ENCODE peak calls at places on chromosomes 4 and X, in six cellular contexts. H is HepG2, V is GM12878, O is H1, A is HCT116, X is K562. Y is an unnamed sample.

GRCh38 chr4:82648356-82648755 is 86.6 kb upstream of the TMEM150C start:
- DNase-seq in X (no peak), V (no peak), O (no peak), H (no peak), A (no peak), Y (no peak)

GRCh38 chr4:169438057-169438480 is 167.3 kb upstream of the SH3RF1 start:
- DNase-seq in X (no peak), H (peak; percentile 39), O (no peak), A (no peak), V (peak; percentile 55), Y (no peak)

GRCh38 chr4:135239964-135240363 is 1038.4 kb upstream of the PABPC4L start:
- DNase-seq in X (no peak), O (no peak), V (no peak), H (no peak), A (no peak), Y (no peak)

GRCh38 chr4:106195435-106195950 is 120.5 kb downstream of the TBCK start:
- DNase-seq in O (no peak), X (no peak), A (no peak), H (no peak), V (no peak), Y (no peak)

GRCh38 chr4:37666625-37667071 is 19.5 kb downstream of the RELL1 start:
- DNase-seq in O (no peak), X (peak; percentile 13), H (peak; percentile 61), V (no peak), A (peak; percentile 96), Y (no peak)

GRCh38 chr4:118989098-118990080 is 100.7 kb downstream of the SYNPO2 start:
- DNase-seq in O (no peak), H (no peak), V (no peak), A (no peak), X (no peak), Y (no peak)

GRCh38 chrX:118346258-118347094 is 570 bp downstream of the WDR44 start:
- DNase-seq in O (no peak), H (peak; percentile 7), X (peak; percentile 67), V (no peak), A (no peak), Y (no peak)

GRCh38 chr4:83569967-83570366 is 34.1 kb downstream of the GPAT3 start:
- DNase-seq in O (no peak), V (no peak), H (no peak), X (no peak), A (no peak), Y (no peak)

GRCh38 chrX:39012561-39013209 is 211.4 kb downstream of the MID1IP1 start:
- DNase-seq in X (no peak), H (no peak), V (no peak), A (no peak), O (no peak), Y (no peak)

GRCh38 chr4:131509521-131509920 is 1639.6 kb upstream of the PCDH10 start:
- DNase-seq in V (no peak), X (no peak), O (no peak), A (no peak), H (no peak), Y (no peak)

GRCh38 chrX:112819013-112819635 is 21.5 kb downstream of the AMOT start:
- DNase-seq in O (no peak), X (no peak), V (no peak), H (no peak), A (no peak), Y (no peak)

GRCh38 chrX:139831689-139832456 is 101.0 kb downstream of the ATP11C start:
- DNase-seq in X (no peak), A (no peak), H (no peak), O (no peak), V (no peak), Y (peak; percentile 47)

DNA sequence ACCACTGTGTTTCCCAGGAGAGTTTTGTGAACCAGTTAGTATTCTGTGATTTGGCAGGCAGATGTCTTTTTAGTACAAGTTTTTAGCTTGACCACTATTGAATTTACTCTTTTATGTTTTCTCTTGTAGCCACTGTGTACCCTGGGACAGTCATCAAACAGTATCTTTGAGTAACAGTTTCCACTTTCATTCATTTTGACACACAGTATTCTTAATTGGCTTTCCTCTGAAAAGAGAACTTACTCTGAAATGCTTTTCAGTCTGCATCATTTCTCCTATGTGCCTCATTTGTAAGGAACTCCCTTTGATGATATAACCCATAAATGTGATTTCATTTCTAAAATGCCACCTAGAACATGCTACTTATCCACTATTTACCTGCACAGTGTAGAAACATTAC is 476.5 kb downstream of the PDGFC start:
- DNase-seq in O (no peak), X (no peak), H (no peak), A (no peak), V (no peak), Y (no peak)
- TF ChIP-seq YY1 in O (no peak), X (no peak), H (no peak), A (no peak), V (no peak), Y (no peak)

GRCh38 chrX:114962209-114962608 is 55.2 kb downstream of the IL13RA2 start:
- DNase-seq in O (no peak), V (no peak), X (no peak), H (no peak), A (no peak), Y (no peak)

GRCh38 chrX:114964374-114964773 is 53.0 kb downstream of the IL13RA2 start:
- DNase-seq in V (no peak), H (no peak), X (no peak), A (no peak), O (no peak), Y (no peak)

DNA sequence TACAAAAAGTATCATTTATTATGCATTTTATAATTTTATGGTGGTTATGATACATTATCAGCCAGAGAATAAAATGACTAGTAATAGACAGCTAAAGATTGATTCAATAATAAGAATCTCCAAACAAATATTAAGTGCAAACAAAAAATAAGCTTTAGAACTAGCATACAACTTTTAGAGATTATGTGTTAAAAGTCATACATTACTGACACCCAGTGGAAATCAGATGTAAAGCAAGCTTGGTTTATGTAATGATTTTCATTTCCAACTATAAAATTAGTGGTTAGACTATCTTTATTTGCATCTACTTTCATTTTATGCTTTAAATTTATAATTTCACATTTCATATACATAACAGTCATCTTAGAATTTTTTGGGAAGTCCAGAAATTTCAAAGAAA is 57.7 kb downstream of the IL13RA2 start:
- DNase-seq in O (no peak), X (peak; percentile 5), V (no peak), A (no peak), H (no peak), Y (no peak)
- TF ChIP-seq ZNF274 in O (no peak), X (no peak), V (no peak), A (no peak), H (no peak), Y (no peak)

DNA sequence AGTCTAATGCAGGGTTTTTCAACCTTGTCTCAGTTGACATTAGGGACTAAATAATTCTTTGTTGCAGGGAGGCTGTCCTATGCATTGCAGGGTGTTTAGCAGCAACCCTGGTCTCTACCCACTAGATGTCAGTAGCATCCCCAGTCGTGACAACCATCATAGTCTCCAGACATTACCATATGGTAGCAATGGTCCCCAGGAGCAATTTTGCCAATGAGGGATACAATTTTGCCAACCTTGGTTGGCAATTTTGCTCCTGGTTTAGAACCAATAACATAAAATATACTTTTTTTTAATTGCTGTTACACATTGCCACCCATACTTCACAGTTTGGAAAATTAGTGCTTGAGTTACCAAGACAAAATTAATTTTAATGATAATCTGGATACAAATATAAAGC is 6.0 kb downstream of the EREG start:
- DNase-seq in H (peak; percentile 65), X (peak; percentile 85), A (peak; percentile 70), V (no peak), O (no peak), Y (no peak)
- TF ChIP-seq YY1 in H (no peak), X (no peak), A (peak; percentile 31), V (peak; percentile 34), O (peak; percentile 64), Y (no peak)

GRCh38 chrX:2691543-2692220 is 587 bp downstream of the CD99 start:
- DNase-seq in H (no peak), V (no peak), O (no peak), X (peak; percentile 40), A (no peak), Y (no peak)

GRCh38 chrX:2694868-2695267 is 3.8 kb downstream of the CD99 start:
- DNase-seq in O (no peak), A (no peak), V (no peak), X (no peak), H (no peak), Y (no peak)

GRCh38 chrX:2693123-2693438 is 2.0 kb downstream of the CD99 start:
- DNase-seq in H (no peak), V (no peak), O (no peak), A (no peak), X (no peak), Y (no peak)

GRCh38 chrX:2692221-2693122 is 1.4 kb downstream of the CD99 start:
- DNase-seq in X (peak; percentile 76), O (no peak), V (no peak), A (no peak), H (no peak), Y (no peak)

GRCh38 chrX:2693526-2694002 is 2.5 kb downstream of the CD99 start:
- DNase-seq in H (no peak), A (no peak), O (no peak), X (no peak), V (no peak), Y (no peak)
- TF ChIP-seq ZNF274 in H (no peak), A (no peak), O (no peak), X (no peak), V (no peak), Y (no peak)

GRCh38 chrX:17587352-17587751 is 149.9 kb upstream of the SCML1 start:
- DNase-seq in O (no peak), V (no peak), A (no peak), H (no peak), X (no peak), Y (no peak)

GRCh38 chrX:17580529-17581155 is 156.7 kb upstream of the SCML1 start:
- DNase-seq in H (no peak), V (no peak), O (no peak), X (no peak), A (no peak), Y (no peak)

GRCh38 chrX:17581650-17582049 is 155.6 kb upstream of the SCML1 start:
- DNase-seq in O (no peak), A (no peak), V (no peak), X (no peak), H (no peak), Y (no peak)

GRCh38 chrX:17585006-17585405 is 152.3 kb upstream of the SCML1 start:
- DNase-seq in A (no peak), O (no peak), X (no peak), H (no peak), V (no peak), Y (no peak)

GRCh38 chrX:17584248-17584681 is 153.0 kb upstream of the SCML1 start:
- DNase-seq in V (no peak), O (no peak), X (no peak), A (no peak), H (no peak), Y (no peak)
- TF ChIP-seq YY1 in V (no peak), O (no peak), X (no peak), A (no peak), H (no peak), Y (no peak)

Y was measured in NT2/D1.